ENCODE peak calls at places on chromosome 19, in five cellular contexts. One of them, this sample, is unnamed.

GRCh38 chr19:17607936-17608335 is 52.5 kb downstream of the COLGALT1 start:
- DNase-seq in gastrocnemius medialis: no peak
- DNase-seq in psoas muscle: no peak
- DNase-seq in PC-9: no peak
- DNase-seq in A549: no peak
- DNase-seq in this sample: no peak

GRCh38 chr19:14467816-14468215 is 7.3 kb downstream of the PTGER1 start:
- DNase-seq in psoas muscle: no peak
- DNase-seq in A549: no peak
- DNase-seq in PC-9: peak
- DNase-seq in gastrocnemius medialis: no peak
- DNase-seq in this sample: no peak

GRCh38 chr19:47122359-47123335 is 8.0 kb upstream of the SAE1 start:
- DNase-seq in gastrocnemius medialis: no peak
- DNase-seq in PC-9: peak
- DNase-seq in A549: peak
- DNase-seq in psoas muscle: no peak
- DNase-seq in this sample: peak

GRCh38 chr19:2858864-2859263 is 8.3 kb upstream of the ZNF556 start:
- DNase-seq in PC-9: no peak
- DNase-seq in A549: no peak
- DNase-seq in psoas muscle: no peak
- DNase-seq in gastrocnemius medialis: no peak
- DNase-seq in this sample: no peak

GRCh38 chr19:45952691-45953505 is 20.8 kb downstream of the NOVA2 start:
- DNase-seq in PC-9: no peak
- DNase-seq in A549: peak
- DNase-seq in psoas muscle: peak
- DNase-seq in gastrocnemius medialis: no peak
- DNase-seq in this sample: peak

GRCh38 chr19:14085309-14085995 is at the start of gene C19orf67:
- DNase-seq in PC-9: no peak
- DNase-seq in gastrocnemius medialis: no peak
- DNase-seq in A549: no peak
- DNase-seq in psoas muscle: no peak
- DNase-seq in this sample: no peak

GRCh38 chr19:58229255-58229639 is 533 bp downstream of the ZNF544 start:
- DNase-seq in gastrocnemius medialis: no peak
- DNase-seq in PC-9: no peak
- DNase-seq in psoas muscle: no peak
- DNase-seq in A549: peak
- DNase-seq in this sample: peak

GRCh38 chr19:16585808-16586476 is 13.7 kb upstream of the SLC35E1 start:
- DNase-seq in PC-9: no peak
- DNase-seq in A549: no peak
- DNase-seq in gastrocnemius medialis: no peak
- DNase-seq in psoas muscle: no peak
- DNase-seq in this sample: no peak

GRCh38 chr19:3387645-3388589 is 21.5 kb downstream of the NFIC start:
- DNase-seq in PC-9: no peak
- DNase-seq in gastrocnemius medialis: peak
- DNase-seq in psoas muscle: peak
- DNase-seq in A549: peak
- DNase-seq in this sample: no peak

GRCh38 chr19:1017115-1017905 is 3.6 kb downstream of the TMEM259 start:
- DNase-seq in gastrocnemius medialis: no peak
- DNase-seq in PC-9: no peak
- DNase-seq in psoas muscle: peak
- DNase-seq in A549: no peak
- DNase-seq in this sample: no peak
- TF ChIP-seq CTCF in gastrocnemius medialis: no peak
- TF ChIP-seq CTCF in PC-9: no peak
- TF ChIP-seq CTCF in psoas muscle: no peak
- TF ChIP-seq CTCF in A549: no peak
- TF ChIP-seq CTCF in this sample: no peak

DNA sequence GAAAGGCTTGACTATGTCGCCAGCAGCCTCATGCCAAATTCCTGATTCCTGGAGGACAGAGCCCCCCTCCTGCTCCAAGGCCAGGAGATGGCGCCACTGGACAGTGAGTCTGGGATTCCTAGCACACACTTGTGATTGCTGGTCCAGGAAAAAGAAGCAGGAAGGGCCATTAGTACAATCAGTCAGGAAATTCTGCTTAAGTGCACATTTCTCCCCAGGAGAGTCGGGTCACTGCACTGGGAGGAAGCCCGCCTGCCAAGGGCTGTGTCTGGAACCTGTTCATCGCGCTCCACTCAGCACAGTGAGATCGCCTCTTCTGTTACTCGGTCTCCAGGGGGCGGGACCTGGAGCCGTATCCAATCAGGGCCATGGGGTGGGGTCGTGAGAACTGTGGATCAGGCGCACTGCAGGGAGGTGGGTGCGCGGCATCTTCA is 65.1 kb downstream of the ZNF823 start:
- DNase-seq in A549: peak
- DNase-seq in psoas muscle: peak
- DNase-seq in gastrocnemius medialis: no peak
- DNase-seq in PC-9: no peak
- DNase-seq in this sample: peak
- H3K4me3 ChIP-seq in A549: no peak
- H3K4me3 ChIP-seq in psoas muscle: peak
- H3K4me3 ChIP-seq in gastrocnemius medialis: peak
- H3K4me3 ChIP-seq in PC-9: no peak
- H3K4me3 ChIP-seq in this sample: peak

DNA sequence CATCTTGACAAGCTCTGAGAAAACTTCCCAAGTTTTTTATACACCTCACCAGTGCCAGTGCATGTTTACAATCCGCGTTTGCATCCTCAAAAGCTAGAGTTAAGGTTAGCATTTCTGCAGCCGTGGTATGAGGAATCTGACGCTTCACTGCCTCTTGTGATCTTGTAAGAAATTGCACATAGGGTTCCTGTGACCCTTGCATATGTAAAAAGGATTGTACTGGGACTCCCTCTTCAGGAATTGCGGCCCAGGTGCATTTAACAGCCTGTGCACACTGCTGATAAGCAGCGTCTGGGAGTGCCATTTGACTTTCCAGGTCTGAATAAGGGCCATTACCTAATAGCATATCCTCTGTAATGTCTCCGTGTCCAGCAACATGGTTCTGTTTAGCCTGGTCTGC is 15.3 kb downstream of the FPR3 start:
- DNase-seq in PC-9: no peak
- DNase-seq in gastrocnemius medialis: no peak
- DNase-seq in A549: peak
- DNase-seq in psoas muscle: no peak
- DNase-seq in this sample: no peak
- TF ChIP-seq CTCF in PC-9: no peak
- TF ChIP-seq CTCF in gastrocnemius medialis: no peak
- TF ChIP-seq CTCF in A549: no peak
- TF ChIP-seq CTCF in psoas muscle: no peak
- TF ChIP-seq CTCF in this sample: no peak

DNA sequence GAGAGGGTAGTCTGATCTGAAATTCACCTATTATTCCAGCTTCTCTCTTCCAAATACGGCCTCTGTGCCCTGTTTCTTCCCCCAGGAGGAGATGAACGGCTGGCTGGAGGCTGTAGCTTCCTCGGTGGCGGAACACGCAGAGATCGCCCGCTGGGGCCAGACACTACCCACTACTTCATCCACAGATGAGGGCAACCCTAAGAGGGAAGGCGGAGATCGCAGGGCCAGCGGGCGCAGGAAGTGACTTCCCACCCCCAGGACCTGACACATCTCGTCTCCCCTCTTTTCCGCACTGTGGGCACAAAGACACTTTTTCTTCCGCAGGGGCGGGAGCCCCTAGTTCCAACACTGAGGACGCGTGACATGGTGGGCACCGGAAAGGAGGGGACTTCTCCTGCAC is 1.3 kb upstream of the SHKBP1 start:
- DNase-seq in gastrocnemius medialis: no peak
- DNase-seq in PC-9: no peak
- DNase-seq in psoas muscle: no peak
- DNase-seq in A549: no peak
- DNase-seq in this sample: no peak
- H3K4me3 ChIP-seq in gastrocnemius medialis: no peak
- H3K4me3 ChIP-seq in PC-9: no peak
- H3K4me3 ChIP-seq in psoas muscle: no peak
- H3K4me3 ChIP-seq in A549: no peak
- H3K4me3 ChIP-seq in this sample: no peak

DNA sequence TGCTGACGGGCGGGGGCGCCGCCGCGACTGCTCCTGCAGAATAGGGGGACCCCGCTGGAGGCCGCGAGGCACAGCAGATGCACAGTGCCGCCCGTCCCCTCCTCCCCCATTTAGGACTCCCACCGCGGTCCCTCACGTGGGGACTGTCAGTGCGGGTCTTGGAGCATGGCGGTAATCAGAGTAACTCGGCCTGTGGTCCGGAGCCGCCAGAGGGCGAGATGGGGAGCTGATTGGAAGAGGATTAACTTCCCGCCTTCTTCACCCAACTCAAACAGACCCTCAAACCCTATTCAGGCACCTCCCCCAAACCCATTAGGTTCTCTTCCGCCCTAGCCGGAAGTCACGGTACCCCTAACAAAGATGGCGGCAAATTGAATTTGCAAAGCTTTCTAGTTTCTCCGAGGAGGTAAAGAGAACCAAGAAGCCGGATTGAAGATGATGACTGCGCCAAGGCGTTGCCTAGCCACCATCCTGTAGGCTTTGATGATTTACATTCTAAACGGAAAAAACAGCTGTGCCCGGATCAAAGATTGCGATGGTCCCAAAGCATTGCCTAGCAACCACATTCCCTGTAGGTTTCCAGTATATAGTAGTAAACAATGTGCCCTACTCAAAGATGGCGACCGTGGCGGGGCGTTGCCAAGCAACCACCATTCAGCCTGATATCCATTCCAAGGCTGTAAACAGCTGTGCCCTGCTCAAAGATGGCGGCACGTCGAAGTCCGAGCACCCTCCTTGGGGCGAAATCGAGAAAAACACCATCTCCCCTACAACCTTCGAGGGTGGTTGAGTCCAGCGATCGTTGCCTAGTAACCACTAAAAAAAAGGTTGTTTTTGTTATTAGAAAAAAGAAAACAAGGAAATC is at the start of gene FUZ:
- DNase-seq in A549: peak
- DNase-seq in psoas muscle: peak
- DNase-seq in PC-9: peak
- DNase-seq in gastrocnemius medialis: peak
- DNase-seq in this sample: peak
- TF ChIP-seq CTCF in A549: no peak
- TF ChIP-seq CTCF in psoas muscle: no peak
- TF ChIP-seq CTCF in PC-9: no peak
- TF ChIP-seq CTCF in gastrocnemius medialis: peak
- TF ChIP-seq CTCF in this sample: peak

DNA sequence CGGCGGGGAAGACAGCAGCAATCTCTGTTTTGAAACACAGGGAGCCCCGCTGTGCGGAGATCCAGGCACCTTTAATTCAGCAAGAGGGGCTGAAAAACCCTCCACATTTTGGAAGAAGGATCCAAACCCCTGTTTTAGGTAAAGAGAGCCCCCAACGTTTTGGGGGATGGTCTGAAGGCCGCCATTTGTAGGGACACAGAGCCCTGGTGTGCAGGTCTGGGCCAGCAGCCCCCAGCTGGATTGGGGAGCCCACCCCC is 3.5 kb upstream of the HOOK2 start:
- DNase-seq in psoas muscle: no peak
- DNase-seq in gastrocnemius medialis: no peak
- DNase-seq in A549: no peak
- DNase-seq in PC-9: no peak
- DNase-seq in this sample: no peak
- H3K4me3 ChIP-seq in psoas muscle: peak
- H3K4me3 ChIP-seq in gastrocnemius medialis: peak
- H3K4me3 ChIP-seq in A549: peak
- H3K4me3 ChIP-seq in PC-9: peak
- H3K4me3 ChIP-seq in this sample: no peak

DNA sequence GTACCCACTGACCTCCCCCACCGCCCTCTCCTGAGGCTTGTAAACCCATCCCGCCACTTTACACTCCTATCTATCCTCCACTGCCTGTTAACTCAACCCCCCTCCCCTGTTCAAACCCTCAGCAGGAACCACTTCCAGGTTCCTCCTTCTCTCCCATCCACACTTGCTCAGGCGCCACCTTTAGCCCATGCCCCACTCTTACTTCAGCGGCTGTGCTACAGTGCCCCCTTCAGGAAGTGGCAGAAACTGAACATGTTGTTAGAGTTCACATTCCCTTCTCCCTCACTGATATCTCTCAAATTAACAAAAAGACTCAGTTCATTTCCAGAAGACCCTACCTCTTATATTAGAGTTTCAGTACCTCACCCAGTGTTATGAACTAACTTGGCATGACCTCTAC is 49.4 kb downstream of the ZNF91 start:
- DNase-seq in A549: no peak
- DNase-seq in PC-9: no peak
- DNase-seq in gastrocnemius medialis: no peak
- DNase-seq in psoas muscle: no peak
- DNase-seq in this sample: no peak
- TF ChIP-seq CTCF in A549: no peak
- TF ChIP-seq CTCF in PC-9: peak
- TF ChIP-seq CTCF in gastrocnemius medialis: no peak
- TF ChIP-seq CTCF in psoas muscle: no peak
- TF ChIP-seq CTCF in this sample: no peak

GRCh38 chr19:31073485-31074221 is 275.6 kb downstream of the TSHZ3 start:
- DNase-seq in psoas muscle: no peak
- DNase-seq in PC-9: no peak
- DNase-seq in A549: no peak
- DNase-seq in gastrocnemius medialis: no peak
- DNase-seq in this sample: peak
- H3K4me3 ChIP-seq in psoas muscle: no peak
- H3K4me3 ChIP-seq in PC-9: no peak
- H3K4me3 ChIP-seq in A549: no peak
- H3K4me3 ChIP-seq in gastrocnemius medialis: no peak
- H3K4me3 ChIP-seq in this sample: no peak